ENCODE peak calls at places on chromosomes 11 and 22, in four cellular contexts. Z, I, Y and Q are unnamed samples.

GRCh38 chr11:96215094-96215782 is 127.8 kb downstream of the MAML2 start:
- DNase-seq in Z (no peak), I (no peak), Y (no peak), Q (peak)

GRCh38 chr22:26485991-26486390 is 2.3 kb downstream of the SRRD start:
- DNase-seq in Z (no peak), I (no peak), Y (no peak), Q (no peak)

GRCh38 chr22:37753746-37754145 is 54.0 kb upstream of the GCAT start:
- DNase-seq in Z (no peak), I (no peak), Y (no peak), Q (no peak)

GRCh38 chr11:35558468-35558867 is 33.1 kb upstream of the PAMR1 start:
- DNase-seq in Z (no peak), I (no peak), Y (no peak), Q (no peak)

GRCh38 chr11:708511-708910 is 2.5 kb downstream of the EPS8L2 start:
- DNase-seq in Z (no peak), I (no peak), Y (no peak), Q (no peak)

GRCh38 chr11:75508051-75508561 is 17.6 kb downstream of the GDPD5 start:
- DNase-seq in Z (no peak), I (no peak), Y (no peak), Q (peak)

GRCh38 chr11:3091846-3092602 is 34.8 kb upstream of the CARS1 start:
- DNase-seq in Z (peak), I (peak), Y (peak), Q (peak)

GRCh38 chr11:28727254-28727653 is 619.1 kb downstream of the METTL15 start:
- DNase-seq in Z (no peak), I (no peak), Y (no peak), Q (no peak)

GRCh38 chr22:48705159-48705916 is 1122.3 kb downstream of the BRD1 start:
- DNase-seq in Z (no peak), I (peak), Y (no peak), Q (no peak)

GRCh38 chr11:97703815-97704214 is 1314.0 kb downstream of the JRKL start:
- DNase-seq in Z (no peak), I (no peak), Y (no peak), Q (no peak)

GRCh38 chr11:94544832-94545640 is 1.3 kb downstream of the FUT4 start:
- DNase-seq in Z (no peak), I (peak), Y (peak), Q (no peak)

GRCh38 chr22:33073989-33074391 is 15.8 kb upstream of the SYN3 start:
- DNase-seq in Z (no peak), I (no peak), Y (no peak), Q (no peak)

GRCh38 chr22:26767351-26767970 is 110.1 kb downstream of the MIAT start:
- DNase-seq in Z (no peak), I (no peak), Y (no peak), Q (no peak)

GRCh38 chr11:27754035-27755017 is 54.1 kb upstream of the BDNF start:
- DNase-seq in Z (no peak), I (no peak), Y (no peak), Q (peak)

GRCh38 chr11:19185036-19185435 is 16.7 kb downstream of the CSRP3 start:
- DNase-seq in Z (no peak), I (no peak), Y (no peak), Q (no peak)

GRCh38 chr11:1983601-1983961 is 14.1 kb downstream of the H19 start:
- DNase-seq in Z (no peak), I (no peak), Y (no peak), Q (peak)

GRCh38 chr11:91373497-91373896 is 851.1 kb upstream of the FAT3 start:
- DNase-seq in Z (no peak), I (peak), Y (no peak), Q (peak)

GRCh38 chr11:86574493-86575207 is 97.8 kb downstream of the ME3 start:
- DNase-seq in Z (no peak), I (no peak), Y (no peak), Q (no peak)

DNA sequence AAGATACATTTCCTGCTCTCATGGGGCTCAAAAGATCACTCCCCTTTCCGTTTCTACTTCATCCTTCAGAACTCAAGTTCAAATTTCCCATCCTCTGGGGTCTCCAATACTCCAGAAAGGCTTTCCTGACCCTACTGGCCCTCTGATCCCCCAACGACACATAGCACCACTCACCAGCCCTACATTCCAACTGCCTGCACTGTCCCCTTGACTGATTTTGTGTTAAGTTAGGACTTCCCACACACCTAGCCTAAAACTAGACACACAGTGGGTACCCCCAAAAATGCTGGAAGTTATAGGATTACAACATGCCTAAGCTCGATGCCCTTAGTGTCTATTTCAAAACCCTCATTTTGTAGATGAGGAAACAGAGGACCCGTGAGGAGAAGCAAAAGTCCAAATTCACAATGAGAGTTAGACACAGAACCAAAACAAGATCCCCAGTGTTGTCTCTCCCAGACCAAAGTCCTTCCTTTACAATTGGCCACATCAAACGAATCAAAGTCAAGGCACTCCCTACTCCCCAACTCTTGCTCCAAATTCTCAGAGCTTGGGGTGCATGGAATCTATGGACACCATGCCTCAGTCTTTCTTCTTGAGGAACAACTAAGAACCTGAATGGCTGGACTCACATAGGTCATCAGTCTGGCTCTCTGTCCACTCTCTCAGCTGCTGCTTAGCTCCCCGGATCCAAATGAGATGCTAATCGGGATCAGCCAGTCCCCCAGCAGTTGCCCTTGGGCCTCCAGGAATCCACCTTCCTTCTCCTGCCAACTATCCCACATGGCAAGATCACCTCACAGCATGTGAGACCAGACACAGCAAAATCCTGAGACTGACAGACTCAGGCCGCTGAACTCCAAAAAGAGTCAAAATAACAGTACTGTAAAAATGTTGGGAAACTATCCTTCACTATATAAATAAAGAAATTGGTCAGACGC is 1.7 kb downstream of the CLPB start:
- DNase-seq in Z (no peak), I (no peak), Y (no peak), Q (no peak)
- H3K4me3 ChIP-seq in Z (peak), I (no peak), Y (no peak), Q (no peak)

DNA sequence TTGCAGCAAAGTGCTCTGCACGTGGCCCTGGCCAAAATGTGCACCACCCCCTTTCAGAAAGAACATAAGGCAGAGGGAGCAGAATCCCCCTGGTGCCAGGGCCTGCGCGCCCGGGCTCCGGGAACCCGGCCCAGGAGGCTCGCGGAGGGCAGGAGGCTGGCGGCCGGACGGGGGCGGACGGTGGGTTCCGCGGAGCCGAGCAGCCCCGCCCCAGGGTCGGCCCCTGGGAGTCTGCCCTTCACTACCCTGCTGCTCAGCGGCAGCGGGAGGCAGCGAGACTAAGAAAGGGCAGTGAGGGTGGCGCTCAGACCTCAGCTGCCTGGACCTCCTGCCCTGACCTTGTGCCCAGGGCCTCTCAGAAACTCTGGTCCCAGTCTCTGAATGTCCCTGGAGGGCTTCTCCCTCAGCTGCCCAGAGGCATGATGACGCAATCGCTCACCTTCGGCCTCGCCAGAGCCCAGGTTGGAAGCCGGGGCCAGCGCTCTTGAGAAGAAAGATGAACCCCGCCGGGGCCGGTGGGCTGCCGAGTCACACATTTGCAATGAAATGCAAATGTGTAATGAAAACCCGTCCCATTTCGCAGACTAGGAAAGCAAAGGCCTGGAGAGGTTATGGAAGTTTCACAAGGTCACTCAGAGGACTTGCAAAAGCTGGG is 1.1 kb upstream of the CLMP start:
- DNase-seq in Z (no peak), I (peak), Y (no peak), Q (no peak)
- H2AFZ ChIP-seq in Z (no peak), I (peak), Y (no peak), Q (no peak)

GRCh38 chr22:46830001-46830715 is 67.7 kb downstream of the TBC1D22A start:
- DNase-seq in Z (no peak), I (no peak), Y (no peak), Q (no peak)

GRCh38 chr22:46828323-46829139 is 66.1 kb downstream of the TBC1D22A start:
- DNase-seq in Z (no peak), I (no peak), Y (no peak), Q (no peak)

GRCh38 chr22:46827781-46828180 is 65.3 kb downstream of the TBC1D22A start:
- DNase-seq in Z (no peak), I (no peak), Y (no peak), Q (no peak)

GRCh38 chr22:46830841-46831240 is 68.4 kb downstream of the TBC1D22A start:
- DNase-seq in Z (no peak), I (no peak), Y (no peak), Q (no peak)

DNA sequence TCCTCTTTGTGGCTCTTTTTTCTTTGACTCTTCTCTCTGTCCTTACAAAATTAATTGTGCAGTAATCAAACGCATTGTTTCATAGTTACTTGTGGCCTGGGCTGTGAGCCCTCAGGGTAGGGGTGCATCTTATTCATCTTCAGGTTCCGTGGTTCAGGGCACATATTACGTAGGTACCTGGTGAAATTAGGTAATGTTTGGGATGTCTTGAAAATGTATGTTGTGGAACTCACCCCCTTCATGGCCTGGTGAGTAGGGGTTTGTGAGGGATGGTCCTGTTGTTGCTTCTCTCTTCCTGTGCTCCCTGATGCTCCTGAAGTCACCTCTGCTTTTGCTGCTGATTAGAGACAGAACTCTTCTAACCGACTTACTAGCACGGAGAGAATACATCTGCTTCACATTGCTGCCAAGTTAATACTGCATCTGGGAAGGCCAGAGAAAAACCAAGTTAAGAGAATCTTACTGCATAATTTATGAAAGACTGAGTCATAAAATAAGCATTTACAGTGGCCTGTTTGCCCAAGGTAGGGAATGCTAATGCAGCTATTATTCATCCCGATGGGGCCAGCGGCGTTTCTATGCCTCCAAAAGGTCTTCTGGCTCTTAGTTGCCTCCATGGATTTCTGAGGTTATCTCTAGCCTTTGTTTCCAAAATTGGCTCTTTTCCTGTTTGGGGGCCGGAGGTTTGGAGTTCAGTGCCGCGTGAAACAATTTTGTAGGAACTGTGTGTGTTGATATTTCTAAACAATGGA is 66.9 kb downstream of the TBC1D22A start:
- DNase-seq in Z (no peak), I (no peak), Y (no peak), Q (no peak)
- H3K9ac ChIP-seq in Z (no peak), I (no peak), Y (no peak), Q (no peak)

DNA sequence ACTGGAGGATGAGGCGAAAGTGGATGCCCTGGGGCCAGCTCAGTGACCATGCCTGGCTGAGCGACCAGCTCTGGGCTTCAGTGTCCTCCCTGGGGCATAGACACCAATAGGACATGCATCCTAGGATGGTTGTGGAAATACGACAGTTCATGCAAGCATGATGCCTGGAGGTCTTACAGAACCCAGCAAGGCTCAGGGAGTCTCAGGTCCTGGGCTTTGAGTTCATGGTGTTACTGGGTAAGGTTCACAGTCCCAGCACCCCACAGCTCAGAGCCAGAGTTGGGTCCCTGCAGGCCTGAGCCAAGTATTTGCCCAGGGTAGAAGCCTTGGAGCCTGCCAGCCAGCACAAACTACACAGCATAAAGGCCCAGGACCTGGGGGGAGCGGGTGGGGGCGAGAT is 4.2 kb upstream of the SUSD2 start:
- DNase-seq in Z (no peak), I (no peak), Y (no peak), Q (peak)
- H3K4me3 ChIP-seq in Z (no peak), I (no peak), Y (no peak), Q (no peak)

DNA sequence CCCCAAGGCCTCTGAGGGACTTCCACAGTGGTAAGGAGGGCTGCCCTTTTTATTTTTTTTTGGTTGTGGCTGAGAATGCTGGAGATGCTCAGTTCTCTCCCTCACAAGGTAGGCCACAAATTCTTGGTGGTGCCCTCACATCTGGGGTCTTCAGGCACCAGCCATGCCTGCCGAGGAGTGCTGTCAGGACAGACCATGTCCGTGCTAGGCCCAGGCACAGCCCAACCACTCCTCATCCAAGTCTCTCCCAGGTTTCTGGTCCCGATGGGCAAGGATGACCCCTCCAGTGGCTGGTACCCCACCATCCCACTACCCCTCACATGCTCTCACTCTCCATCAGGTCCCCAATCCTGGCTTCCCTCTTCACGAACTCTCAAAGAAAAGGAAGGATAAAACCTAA is 4.2 kb downstream of the THY1 start:
- DNase-seq in Z (no peak), I (no peak), Y (no peak), Q (no peak)
- H2AFZ ChIP-seq in Z (no peak), I (no peak), Y (no peak), Q (no peak)

GRCh38 chr11:119305556-119306372 is 11.2 kb downstream of the MCAM start:
- DNase-seq in Z (no peak), I (no peak), Y (no peak), Q (no peak)
- H3K9ac ChIP-seq in Z (no peak), I (no peak), Y (no peak), Q (no peak)

GRCh38 chr11:100684101-100685065 is 2.7 kb upstream of the ARHGAP42 start:
- DNase-seq in Z (no peak), I (no peak), Y (no peak), Q (no peak)
- H3K4me3 ChIP-seq in Z (no peak), I (no peak), Y (no peak), Q (no peak)

DNA sequence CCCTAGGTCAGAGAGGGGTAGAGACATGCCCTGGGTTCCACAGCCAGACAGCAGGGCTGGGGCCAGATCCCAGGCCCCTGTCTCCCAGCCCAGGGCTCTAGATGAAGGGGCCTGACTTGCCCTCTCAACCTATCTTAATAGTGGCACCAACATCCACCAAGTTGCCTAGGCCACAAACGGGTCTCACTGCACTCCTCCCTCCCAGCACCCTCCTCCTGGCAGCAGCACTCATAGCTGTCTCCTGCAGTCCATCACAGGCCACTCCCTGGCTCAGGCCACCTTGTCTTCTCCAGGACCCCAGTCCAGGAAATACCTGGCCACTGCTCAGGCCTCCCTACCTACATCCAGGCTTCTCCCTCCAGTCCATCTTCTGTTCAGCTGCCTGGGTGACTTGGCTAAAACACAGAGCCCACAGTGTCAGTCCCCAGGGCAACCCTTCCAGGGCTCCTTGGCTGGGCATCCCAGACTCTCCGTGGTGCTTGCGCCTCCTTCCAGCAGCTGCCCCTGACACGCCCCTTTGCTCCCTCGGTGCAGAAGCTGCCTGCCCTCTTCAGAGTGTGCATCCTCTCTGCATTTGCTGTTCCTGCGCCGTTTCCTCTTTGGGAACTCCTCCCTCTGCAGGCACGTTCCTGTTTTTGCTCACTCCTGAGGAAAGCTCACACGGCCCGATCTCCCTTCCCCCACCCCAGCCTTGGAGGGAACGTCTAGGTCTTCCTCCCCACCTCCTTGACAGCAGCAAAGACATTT is 40.5 kb downstream of the LRRC32 start:
- DNase-seq in Z (no peak), I (no peak), Y (no peak), Q (peak)
- H2AFZ ChIP-seq in Z (peak), I (peak), Y (peak), Q (peak)

DNA sequence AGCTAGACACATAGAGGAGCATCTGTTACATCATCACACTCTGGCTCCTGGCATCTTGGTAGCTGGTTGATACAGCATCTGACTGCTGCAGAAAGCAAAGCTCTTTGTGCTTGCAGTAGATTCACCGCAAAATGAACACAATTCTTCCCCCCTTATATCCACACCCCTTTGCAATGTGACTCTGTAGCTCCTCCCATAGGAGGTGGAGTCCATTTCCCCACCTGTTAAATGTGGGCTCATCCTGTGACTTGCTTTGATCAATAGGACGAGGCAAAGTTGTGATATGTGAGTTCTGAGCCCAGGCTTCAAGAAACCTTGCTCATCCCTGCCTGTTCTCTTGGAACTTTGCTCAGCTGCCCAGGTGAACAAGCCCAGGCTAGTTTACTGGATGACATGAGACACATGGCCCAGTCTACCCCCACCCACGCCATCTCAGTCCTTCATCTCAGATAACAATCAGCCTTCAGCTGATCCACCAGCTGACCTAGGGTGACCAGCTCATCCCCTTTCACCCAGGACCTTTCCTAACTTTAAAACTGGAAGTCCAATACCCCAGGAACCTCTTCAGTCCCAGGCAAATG is 272.2 kb downstream of the TENM4 start:
- DNase-seq in Z (no peak), I (no peak), Y (no peak), Q (no peak)
- H3K9ac ChIP-seq in Z (no peak), I (no peak), Y (no peak), Q (no peak)